ENCODE peak calls at places on chromosomes 4 and X, in five cellular contexts. O is NCI-H1694; D is stimulated activated naive CD8-positive, alpha-beta T cell treated with anti-CD3 and anti-CD28 coated beads, Interleukin-15, Interleukin-2, amounts not matched to agents 100 U/mL and 50 U/mL, for 24 hours; T is activated effector memory CD4-positive, alpha-beta T cell treated with anti-CD3 and anti-CD28 coated beads, Interleukin-2, amount 50 U/mL, for 16 hours; L is mesenchymal stem cell. A is an unnamed sample.

GRCh38 chr4:138158746-138159297 is 83.3 kb downstream of the SLC7A11 start:
- DNase-seq in O (no peak), D (no peak), T (no peak), L (peak; percentile 58), A (peak; percentile 73)

GRCh38 chr4:78293841-78294301 is 236.7 kb downstream of the FRAS1 start:
- DNase-seq in O (no peak), D (no peak), T (no peak), L (peak; percentile 52), A (peak; percentile 88)

GRCh38 chr4:3174371-3175338 is 74.3 kb upstream of the MSANTD1 start:
- DNase-seq in O (no peak), D (no peak), T (no peak), L (no peak), A (no peak)

GRCh38 chr4:78689224-78689623 is 86.9 kb upstream of the BMP2K start:
- DNase-seq in O (no peak), D (no peak), T (no peak), L (no peak), A (no peak)

GRCh38 chr4:186948361-186949291 is 225.0 kb upstream of the FAT1 start:
- DNase-seq in O (no peak), D (no peak), T (no peak), L (peak; percentile 85), A (peak; percentile 75)

GRCh38 chr4:140807491-140808257 is 51.5 kb upstream of the TBC1D9 start:
- DNase-seq in O (no peak), D (no peak), T (no peak), L (peak; percentile 69), A (peak; percentile 93)

GRCh38 chr4:8198906-8199593 is at the start of gene SH3TC1:
- DNase-seq in O (no peak), D (peak; percentile 76), T (peak; percentile 87), L (peak; percentile 94), A (peak; percentile 88)

GRCh38 chr4:155666701-155667537 is at the start of gene GUCY1A1:
- DNase-seq in O (no peak), D (peak; percentile 30), T (peak; percentile 62), L (peak; percentile 58), A (peak; percentile 23)

GRCh38 chrX:147891886-147892285 is 19.8 kb upstream of the FMR1 start:
- DNase-seq in O (no peak), D (no peak), T (no peak), L (no peak), A (no peak)

GRCh38 chr4:143616771-143617170 is 83.7 kb downstream of the FREM3 start:
- DNase-seq in O (no peak), D (peak; percentile 10), T (no peak), L (no peak), A (peak; percentile 95)

GRCh38 chr4:54961357-54961975 is 163.9 kb downstream of the KDR start:
- DNase-seq in O (no peak), D (no peak), T (no peak), L (peak; percentile 50), A (peak; percentile 56)

GRCh38 chr4:74055096-74055495 is 16.6 kb upstream of the CXCL3 start:
- DNase-seq in O (no peak), D (no peak), T (no peak), L (no peak), A (no peak)

GRCh38 chrX:138845791-138846190 is 134.3 kb upstream of the FGF13 start:
- DNase-seq in O (no peak), D (no peak), T (no peak), L (no peak), A (no peak)

GRCh38 chr4:38686682-38687081 is 22.7 kb downstream of the KLF3 start:
- DNase-seq in O (no peak), D (no peak), T (no peak), L (no peak), A (no peak)

GRCh38 chr4:18689308-18689915 is 667.9 kb upstream of the LCORL start:
- DNase-seq in O (peak; percentile 73), D (peak; percentile 50), T (peak; percentile 63), L (peak; percentile 69), A (peak; percentile 78)

GRCh38 chr4:158444621-158445020 is 77.1 kb upstream of the RXFP1 start:
- DNase-seq in O (no peak), D (no peak), T (no peak), L (no peak), A (peak; percentile 9)

GRCh38 chr4:54282837-54283236 is 53.7 kb downstream of the PDGFRA start:
- DNase-seq in O (no peak), D (no peak), T (no peak), L (no peak), A (no peak)

GRCh38 chr4:38856524-38857337 is at the start of gene TLR6:
- DNase-seq in O (peak; percentile 9), D (peak; percentile 74), T (peak; percentile 80), L (peak; percentile 73), A (peak; percentile 66)

GRCh38 chrX:92247076-92247475 is 467.9 kb downstream of the PCDH11X start:
- DNase-seq in O (no peak), D (no peak), T (no peak), L (peak; percentile 6), A (peak; percentile 54)

GRCh38 chr4:26005764-26006163 is 91.7 kb downstream of the SMIM20 start:
- DNase-seq in O (no peak), D (no peak), T (no peak), L (no peak), A (no peak)

GRCh38 chrX:84893897-84894296 is 109.8 kb upstream of the APOOL start:
- DNase-seq in O (no peak), D (no peak), T (no peak), L (no peak), A (no peak)

GRCh38 chr4:126268106-126268505 is 953.4 kb downstream of the FAT4 start:
- DNase-seq in O (no peak), D (no peak), T (no peak), L (peak; percentile 12), A (peak; percentile 40)